ENCODE peak calls at places on chromosome 19, in nine cellular contexts. V, D, K, H, O, U, G, J and F are unnamed samples.

GRCh38 chr19:40442328-40443130 is 1.6 kb downstream of the SERTAD3 start:
- DNase-seq in V (no peak), D (no peak), K (no peak), H (no peak), O (no peak), U (no peak), G (no peak), J (no peak), F (no peak)

GRCh38 chr19:1668339-1669123 is 16.1 kb upstream of the TCF3 start:
- DNase-seq in V (peak; percentile 21), D (no peak), K (no peak), H (peak; percentile 25), O (no peak), U (no peak), G (no peak), J (no peak), F (no peak)

GRCh38 chr19:19021115-19021514 is 12.2 kb downstream of the SUGP2 start:
- DNase-seq in V (peak; percentile 45), D (no peak), K (no peak), H (peak; percentile 71), O (no peak), U (no peak), G (no peak), J (no peak), F (no peak)

GRCh38 chr19:38049105-38049649 is 142.2 kb downstream of the SIPA1L3 start:
- DNase-seq in V (no peak), D (peak; percentile 11), K (peak; percentile 53), H (peak; percentile 76), O (no peak), U (no peak), G (peak; percentile 59), J (no peak), F (no peak)

GRCh38 chr19:38093587-38093986 is 130.4 kb downstream of the DPF1 start:
- DNase-seq in V (no peak), D (no peak), K (no peak), H (no peak), O (no peak), U (no peak), G (no peak), J (no peak), F (no peak)

GRCh38 chr19:21045028-21045427 is 24.6 kb downstream of the ZNF430 start:
- DNase-seq in V (no peak), D (no peak), K (no peak), H (no peak), O (no peak), U (no peak), G (no peak), J (no peak), F (no peak)

GRCh38 chr19:52635786-52636570 is 2.2 kb downstream of the ZNF83 start:
- DNase-seq in V (no peak), D (no peak), K (no peak), H (no peak), O (no peak), U (no peak), G (no peak), J (no peak), F (no peak)

GRCh38 chr19:32651729-32652140 is 23.2 kb downstream of the ANKRD27 start:
- DNase-seq in V (no peak), D (no peak), K (no peak), H (no peak), O (no peak), U (no peak), G (peak; percentile 37), J (no peak), F (no peak)

GRCh38 chr19:15292847-15293582 is 39.3 kb downstream of the BRD4 start:
- DNase-seq in V (peak; percentile 53), D (no peak), K (no peak), H (no peak), O (no peak), U (no peak), G (no peak), J (no peak), F (no peak)

GRCh38 chr19:11293468-11294389 is 2.2 kb upstream of the TSPAN16 start:
- DNase-seq in V (peak; percentile 91), D (peak; percentile 82), K (peak; percentile 89), H (peak; percentile 96), O (peak; percentile 85), U (peak; percentile 81), G (peak; percentile 82), J (peak; percentile 97), F (peak; percentile 81)